ENCODE peak calls at places on chromosomes 3 and 15, in ten cellular contexts. M, E, K, N, O, G, D, L, Y and W are unnamed samples.

GRCh38 chr3:100042144-100042543 is 72.2 kb downstream of the FILIP1L start:
- DNase-seq in M (peak), E (peak), K (no peak), N (no peak), O (no peak), G (peak), D (peak), L (no peak), Y (no peak), W (no peak)

GRCh38 chr3:39433642-39434041 is 27.1 kb downstream of the RPSA start:
- DNase-seq in M (peak), E (peak), K (no peak), N (no peak), O (no peak), G (no peak), D (peak), L (no peak), Y (no peak), W (no peak)

GRCh38 chr3:46878796-46879436 is 1.4 kb downstream of the PTH1R start:
- DNase-seq in M (no peak), E (no peak), K (peak), N (peak), O (no peak), G (peak), D (no peak), L (no peak), Y (no peak), W (no peak)

GRCh38 chr3:156808025-156808424 is 18.1 kb upstream of the LEKR1 start:
- DNase-seq in M (peak), E (no peak), K (no peak), N (no peak), O (no peak), G (no peak), D (peak), L (no peak), Y (no peak), W (no peak)

GRCh38 chr3:183085634-183086390 is 13.5 kb downstream of the MCCC1 start:
- DNase-seq in M (peak), E (peak), K (peak), N (peak), O (no peak), G (peak), D (peak), L (no peak), Y (peak), W (peak)

GRCh38 chr3:18349197-18349798 is 75.8 kb downstream of the SATB1 start:
- DNase-seq in M (no peak), E (no peak), K (peak), N (no peak), O (no peak), G (no peak), D (no peak), L (no peak), Y (no peak), W (no peak)

GRCh38 chr15:50415752-50416404 is 8.3 kb upstream of the USP8 start:
- DNase-seq in M (peak), E (peak), K (no peak), N (no peak), O (no peak), G (peak), D (peak), L (no peak), Y (peak), W (no peak)

GRCh38 chr15:80834402-80834801 is 55.2 kb downstream of the CEMIP start:
- DNase-seq in M (no peak), E (no peak), K (no peak), N (no peak), O (no peak), G (no peak), D (no peak), L (no peak), Y (no peak), W (no peak)

GRCh38 chr15:76195506-76196285 is 115.6 kb downstream of the ETFA start:
- DNase-seq in M (no peak), E (no peak), K (no peak), N (peak), O (no peak), G (no peak), D (no peak), L (no peak), Y (no peak), W (no peak)

GRCh38 chr3:116579843-116580242 is 129.7 kb upstream of the TUSC7 start:
- DNase-seq in M (peak), E (peak), K (peak), N (no peak), O (no peak), G (peak), D (peak), L (no peak), Y (peak), W (no peak)

GRCh38 chr3:153232737-153233330 is 70.8 kb downstream of the RAP2B start:
- DNase-seq in M (peak), E (peak), K (no peak), N (no peak), O (no peak), G (no peak), D (peak), L (no peak), Y (no peak), W (no peak)

GRCh38 chr3:126964950-126965349 is 18.0 kb upstream of the PLXNA1 start:
- DNase-seq in M (no peak), E (no peak), K (no peak), N (no peak), O (no peak), G (no peak), D (no peak), L (no peak), Y (no peak), W (no peak)

GRCh38 chr15:50977157-50977556 is 68.7 kb downstream of the AP4E1 start:
- DNase-seq in M (peak), E (peak), K (no peak), N (no peak), O (no peak), G (no peak), D (peak), L (no peak), Y (no peak), W (no peak)

GRCh38 chr15:20352241-20353200 is 189.1 kb downstream of the GOLGA6L6 start:
- DNase-seq in M (no peak), E (no peak), K (no peak), N (no peak), O (no peak), G (peak), D (no peak), L (no peak), Y (no peak), W (no peak)

GRCh38 chr3:28703858-28704257 is 355.2 kb upstream of the AZI2 start:
- DNase-seq in M (no peak), E (no peak), K (peak), N (no peak), O (no peak), G (no peak), D (no peak), L (no peak), Y (no peak), W (no peak)

GRCh38 chr3:73037369-73037699 is 24.1 kb upstream of the EBLN2 start:
- DNase-seq in M (peak), E (peak), K (no peak), N (no peak), O (no peak), G (no peak), D (peak), L (no peak), Y (peak), W (no peak)

GRCh38 chr3:43531835-43532234 is 90.0 kb downstream of the ANO10 start:
- DNase-seq in M (peak), E (peak), K (no peak), N (no peak), O (no peak), G (no peak), D (peak), L (no peak), Y (no peak), W (no peak)

GRCh38 chr15:46897266-46897665 is 820.0 kb upstream of the SEMA6D start:
- DNase-seq in M (no peak), E (no peak), K (no peak), N (no peak), O (no peak), G (no peak), D (no peak), L (no peak), Y (no peak), W (no peak)

GRCh38 chr15:39299506-39300267 is 281.2 kb upstream of the THBS1 start:
- DNase-seq in M (peak), E (no peak), K (no peak), N (no peak), O (no peak), G (no peak), D (peak), L (no peak), Y (no peak), W (no peak)

GRCh38 chr15:74405823-74406222 is 27.9 kb downstream of the SEMA7A start:
- DNase-seq in M (no peak), E (peak), K (no peak), N (no peak), O (no peak), G (no peak), D (no peak), L (no peak), Y (no peak), W (no peak)

GRCh38 chr3:168241156-168241555 is 145.4 kb upstream of the GOLIM4 start:
- DNase-seq in M (no peak), E (no peak), K (no peak), N (no peak), O (no peak), G (no peak), D (no peak), L (no peak), Y (no peak), W (no peak)

GRCh38 chr3:15303216-15303615 is 29.2 kb downstream of the SH3BP5 start:
- DNase-seq in M (no peak), E (no peak), K (no peak), N (no peak), O (no peak), G (no peak), D (no peak), L (no peak), Y (no peak), W (no peak)

GRCh38 chr3:53150247-53151085 is 10.5 kb upstream of the PRKCD start:
- DNase-seq in M (peak), E (no peak), K (no peak), N (no peak), O (no peak), G (no peak), D (no peak), L (no peak), Y (no peak), W (peak)

GRCh38 chr3:117763561-117763960 is 1054.0 kb downstream of the TUSC7 start:
- DNase-seq in M (no peak), E (no peak), K (no peak), N (no peak), O (no peak), G (no peak), D (no peak), L (no peak), Y (no peak), W (no peak)

GRCh38 chr3:117756580-117756979 is 1047.0 kb downstream of the TUSC7 start:
- DNase-seq in M (peak), E (no peak), K (peak), N (peak), O (no peak), G (no peak), D (peak), L (no peak), Y (peak), W (no peak)

GRCh38 chr3:117761992-117762944 is 1052.7 kb downstream of the TUSC7 start:
- DNase-seq in M (no peak), E (no peak), K (no peak), N (no peak), O (no peak), G (peak), D (no peak), L (no peak), Y (no peak), W (no peak)
- H3K27ac ChIP-seq in M (no peak), E (no peak), K (no peak), N (no peak), O (no peak), G (no peak), D (no peak), L (no peak), Y (peak), W (no peak)

GRCh38 chr15:94255540-94255939 is 24.2 kb downstream of the MCTP2 start:
- DNase-seq in M (no peak), E (no peak), K (no peak), N (no peak), O (no peak), G (no peak), D (no peak), L (no peak), Y (no peak), W (no peak)
- H3K4me3 ChIP-seq in M (no peak), E (no peak), K (no peak), N (no peak), O (no peak), G (no peak), D (no peak), L (no peak), Y (no peak), W (no peak)

DNA sequence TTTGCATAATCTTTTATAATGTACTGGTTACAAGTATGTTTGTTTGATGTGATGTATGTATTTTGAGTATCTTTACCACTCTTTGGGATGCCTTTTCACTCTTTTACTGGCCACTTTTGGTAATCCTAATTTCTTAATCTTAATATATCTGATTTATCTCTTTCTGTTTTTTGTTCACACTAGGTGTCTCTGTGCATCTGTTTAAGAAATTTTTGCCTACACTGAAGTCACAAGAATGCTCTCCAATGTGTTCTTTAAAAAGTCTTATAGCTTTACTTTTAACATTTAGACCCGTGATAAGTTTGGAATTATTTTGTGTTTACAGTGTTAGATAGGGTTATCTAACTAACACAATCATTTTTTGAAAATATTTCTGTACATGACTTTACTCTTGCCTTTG is 659.1 kb downstream of the SI start:
- DNase-seq in M (no peak), E (no peak), K (no peak), N (no peak), O (no peak), G (no peak), D (no peak), L (no peak), Y (no peak), W (no peak)
- TF ChIP-seq CTCF in M (no peak), E (no peak), K (no peak), N (no peak), O (no peak), G (no peak), D (no peak), L (no peak), Y (no peak), W (no peak)

DNA sequence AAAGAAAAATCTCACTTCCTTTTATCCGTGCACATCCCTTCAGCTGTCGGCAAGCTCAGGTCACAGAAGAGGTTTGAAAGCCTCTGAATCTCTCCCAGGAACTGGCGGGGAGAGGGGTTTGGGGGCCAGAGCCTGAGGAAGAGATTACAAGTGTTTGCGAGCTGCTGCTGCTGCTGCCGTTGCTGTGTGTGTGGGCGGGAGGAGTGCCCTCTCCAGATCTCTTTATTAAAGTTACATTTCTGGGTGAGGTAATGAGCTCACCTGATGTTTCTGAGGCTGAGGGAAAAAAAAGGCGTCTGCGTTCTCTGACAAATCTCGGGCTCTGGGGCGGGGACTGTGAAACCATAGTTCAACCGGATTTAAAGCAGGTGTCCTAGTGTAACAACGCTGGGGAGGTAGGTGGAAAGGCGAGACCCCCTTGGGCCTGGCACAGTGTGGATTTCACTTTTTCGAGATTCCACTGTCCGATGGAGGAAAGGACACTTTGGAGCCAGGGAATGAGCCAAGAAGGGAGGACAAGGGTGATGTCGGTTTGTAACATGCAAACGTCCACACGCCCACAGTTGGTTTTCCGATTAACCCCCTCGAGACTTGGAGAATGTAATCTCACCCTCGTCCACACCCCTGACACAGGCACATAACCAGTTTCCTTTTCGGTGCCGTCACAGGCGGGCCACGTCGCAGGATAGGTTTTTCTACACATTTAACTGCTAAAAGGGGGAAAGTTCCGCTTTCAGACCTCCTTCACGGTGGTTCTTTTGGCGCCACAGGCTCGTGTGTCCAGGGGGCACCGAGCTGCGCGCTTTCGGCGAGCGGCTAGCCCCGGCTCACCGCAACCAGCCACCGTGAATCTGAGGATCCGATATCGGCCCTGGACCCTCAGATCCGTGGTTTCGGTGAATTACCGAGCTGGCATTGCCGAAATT is 2.1 kb downstream of the ALCAM start:
- DNase-seq in M (peak), E (peak), K (peak), N (peak), O (peak), G (peak), D (peak), L (peak), Y (peak), W (peak)
- H3K27ac ChIP-seq in M (peak), E (no peak), K (peak), N (peak), O (peak), G (peak), D (peak), L (peak), Y (no peak), W (peak)

GRCh38 chr3:58329922-58330413 is 2.7 kb upstream of the PXK start:
- DNase-seq in M (no peak), E (no peak), K (no peak), N (no peak), O (no peak), G (no peak), D (no peak), L (no peak), Y (no peak), W (no peak)

GRCh38 chr3:58332575-58333179 is at the start of gene PXK:
- DNase-seq in M (peak), E (peak), K (peak), N (peak), O (peak), G (peak), D (peak), L (peak), Y (peak), W (peak)

GRCh38 chr3:58334013-58334321 is 1.3 kb downstream of the PXK start:
- DNase-seq in M (no peak), E (no peak), K (peak), N (no peak), O (no peak), G (no peak), D (no peak), L (no peak), Y (no peak), W (no peak)

GRCh38 chr3:58333206-58334012 is 717 bp downstream of the PXK start:
- DNase-seq in M (no peak), E (peak), K (peak), N (peak), O (peak), G (peak), D (no peak), L (peak), Y (peak), W (no peak)

DNA sequence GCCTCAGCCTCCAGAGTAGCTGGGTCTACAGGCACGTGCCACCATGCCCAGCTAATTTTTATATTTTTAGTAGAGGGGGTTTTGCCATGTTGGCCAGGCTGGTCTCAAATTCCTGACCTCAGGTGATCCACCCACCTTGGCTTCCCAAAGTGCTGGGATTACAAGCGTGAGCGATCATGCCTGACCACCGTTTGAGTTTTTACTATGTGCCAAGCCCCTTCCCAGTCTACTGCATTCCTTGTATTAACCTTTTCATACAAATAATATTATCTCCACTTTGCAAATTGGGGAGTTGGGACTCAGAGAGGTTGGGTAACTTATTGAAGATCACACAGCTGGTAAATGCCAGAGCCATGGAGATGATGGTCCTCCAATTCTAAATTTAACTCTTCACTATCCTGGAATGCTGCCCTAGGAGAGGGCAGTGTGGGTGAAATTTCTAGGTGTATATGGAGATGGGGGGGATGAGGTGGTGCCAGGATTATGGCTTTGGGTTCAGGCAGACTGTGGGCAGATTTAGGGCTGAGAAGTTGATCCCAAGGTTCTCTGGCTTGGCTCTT is 1.0 kb upstream of the PXK start:
- DNase-seq in M (no peak), E (no peak), K (no peak), N (no peak), O (no peak), G (no peak), D (no peak), L (no peak), Y (no peak), W (no peak)
- H3K4me3 ChIP-seq in M (no peak), E (no peak), K (no peak), N (no peak), O (no peak), G (no peak), D (no peak), L (no peak), Y (no peak), W (no peak)